ENCODE peak calls at places on chromosomes 2 and 18, in six cellular contexts. One of them, this sample, is unnamed.
A peak's percentile ranks its signal among the peaks of the same experiment; 100 is the strongest.

GRCh38 chr2:174485763-174486613 is 841 bp downstream of the GPR155 start:
- DNase-seq in activated CD8-positive, alpha-beta memory T cell treated with anti-CD3 and anti-CD28 coated beads for 48 hours: no peak
- DNase-seq in dorsolateral prefrontal cortex: peak; percentile 27
- DNase-seq in effector memory CD4-positive, alpha-beta T cell: peak; percentile 13
- DNase-seq in left lobe of liver: no peak
- DNase-seq in DMS153: no peak
- DNase-seq in this sample: peak; percentile 14

GRCh38 chr2:151091583-151091982 is 170.1 kb downstream of the RBM43 start:
- DNase-seq in activated CD8-positive, alpha-beta memory T cell treated with anti-CD3 and anti-CD28 coated beads for 48 hours: no peak
- DNase-seq in dorsolateral prefrontal cortex: peak; percentile 12
- DNase-seq in effector memory CD4-positive, alpha-beta T cell: no peak
- DNase-seq in left lobe of liver: no peak
- DNase-seq in DMS153: no peak
- DNase-seq in this sample: no peak

GRCh38 chr18:71105078-71105819 is 816.4 kb downstream of the SOCS6 start:
- DNase-seq in activated CD8-positive, alpha-beta memory T cell treated with anti-CD3 and anti-CD28 coated beads for 48 hours: no peak
- DNase-seq in dorsolateral prefrontal cortex: no peak
- DNase-seq in effector memory CD4-positive, alpha-beta T cell: no peak
- DNase-seq in left lobe of liver: no peak
- DNase-seq in DMS153: no peak
- DNase-seq in this sample: no peak

GRCh38 chr2:172168917-172169346 is 66.2 kb upstream of the DLX2 start:
- DNase-seq in activated CD8-positive, alpha-beta memory T cell treated with anti-CD3 and anti-CD28 coated beads for 48 hours: no peak
- DNase-seq in dorsolateral prefrontal cortex: no peak
- DNase-seq in effector memory CD4-positive, alpha-beta T cell: no peak
- DNase-seq in left lobe of liver: no peak
- DNase-seq in DMS153: no peak
- DNase-seq in this sample: peak; percentile 22

GRCh38 chr2:120749506-120750431 is 14.1 kb downstream of the GLI2 start:
- DNase-seq in activated CD8-positive, alpha-beta memory T cell treated with anti-CD3 and anti-CD28 coated beads for 48 hours: no peak
- DNase-seq in dorsolateral prefrontal cortex: no peak
- DNase-seq in effector memory CD4-positive, alpha-beta T cell: no peak
- DNase-seq in left lobe of liver: no peak
- DNase-seq in DMS153: no peak
- DNase-seq in this sample: no peak

GRCh38 chr2:219406861-219407230 is 11.3 kb upstream of the DES start:
- DNase-seq in activated CD8-positive, alpha-beta memory T cell treated with anti-CD3 and anti-CD28 coated beads for 48 hours: no peak
- DNase-seq in dorsolateral prefrontal cortex: no peak
- DNase-seq in effector memory CD4-positive, alpha-beta T cell: no peak
- DNase-seq in left lobe of liver: no peak
- DNase-seq in DMS153: no peak
- DNase-seq in this sample: peak; percentile 19

GRCh38 chr2:1907849-1908533 is 163.7 kb upstream of the PXDN start:
- DNase-seq in activated CD8-positive, alpha-beta memory T cell treated with anti-CD3 and anti-CD28 coated beads for 48 hours: no peak
- DNase-seq in dorsolateral prefrontal cortex: no peak
- DNase-seq in effector memory CD4-positive, alpha-beta T cell: no peak
- DNase-seq in left lobe of liver: no peak
- DNase-seq in DMS153: no peak
- DNase-seq in this sample: no peak

GRCh38 chr2:61689526-61689925 is 151.4 kb upstream of the XPO1 start:
- DNase-seq in activated CD8-positive, alpha-beta memory T cell treated with anti-CD3 and anti-CD28 coated beads for 48 hours: no peak
- DNase-seq in dorsolateral prefrontal cortex: no peak
- DNase-seq in effector memory CD4-positive, alpha-beta T cell: no peak
- DNase-seq in left lobe of liver: no peak
- DNase-seq in DMS153: no peak
- DNase-seq in this sample: no peak

GRCh38 chr2:240884221-240884620 is 11.7 kb downstream of the MAB21L4 start:
- DNase-seq in activated CD8-positive, alpha-beta memory T cell treated with anti-CD3 and anti-CD28 coated beads for 48 hours: no peak
- DNase-seq in dorsolateral prefrontal cortex: no peak
- DNase-seq in effector memory CD4-positive, alpha-beta T cell: no peak
- DNase-seq in left lobe of liver: peak; percentile 51
- DNase-seq in DMS153: no peak
- DNase-seq in this sample: no peak

GRCh38 chr2:25103287-25103871 is 61.5 kb downstream of the EFR3B start:
- DNase-seq in activated CD8-positive, alpha-beta memory T cell treated with anti-CD3 and anti-CD28 coated beads for 48 hours: no peak
- DNase-seq in dorsolateral prefrontal cortex: no peak
- DNase-seq in effector memory CD4-positive, alpha-beta T cell: no peak
- DNase-seq in left lobe of liver: no peak
- DNase-seq in DMS153: no peak
- DNase-seq in this sample: peak; percentile 85

GRCh38 chr18:55982992-55983391 is 395.0 kb upstream of the TCF4 start:
- DNase-seq in activated CD8-positive, alpha-beta memory T cell treated with anti-CD3 and anti-CD28 coated beads for 48 hours: no peak
- DNase-seq in dorsolateral prefrontal cortex: no peak
- DNase-seq in effector memory CD4-positive, alpha-beta T cell: no peak
- DNase-seq in left lobe of liver: no peak
- DNase-seq in DMS153: no peak
- DNase-seq in this sample: peak; percentile 5

GRCh38 chr18:56927795-56928194 is 219.1 kb upstream of the BOD1L2 start:
- DNase-seq in activated CD8-positive, alpha-beta memory T cell treated with anti-CD3 and anti-CD28 coated beads for 48 hours: no peak
- DNase-seq in dorsolateral prefrontal cortex: no peak
- DNase-seq in effector memory CD4-positive, alpha-beta T cell: no peak
- DNase-seq in left lobe of liver: no peak
- DNase-seq in DMS153: no peak
- DNase-seq in this sample: no peak

GRCh38 chr2:23385351-23385747 is 370 bp downstream of the KLHL29 start:
- DNase-seq in activated CD8-positive, alpha-beta memory T cell treated with anti-CD3 and anti-CD28 coated beads for 48 hours: no peak
- DNase-seq in dorsolateral prefrontal cortex: peak; percentile 24
- DNase-seq in effector memory CD4-positive, alpha-beta T cell: no peak
- DNase-seq in left lobe of liver: no peak
- DNase-seq in DMS153: no peak
- DNase-seq in this sample: peak; percentile 55

GRCh38 chr2:18243831-18244230 is 316.6 kb downstream of the RDH14 start:
- DNase-seq in activated CD8-positive, alpha-beta memory T cell treated with anti-CD3 and anti-CD28 coated beads for 48 hours: no peak
- DNase-seq in dorsolateral prefrontal cortex: no peak
- DNase-seq in effector memory CD4-positive, alpha-beta T cell: no peak
- DNase-seq in left lobe of liver: no peak
- DNase-seq in DMS153: no peak
- DNase-seq in this sample: no peak

GRCh38 chr2:104793971-104794370 is 59.9 kb upstream of the POU3F3 start:
- DNase-seq in activated CD8-positive, alpha-beta memory T cell treated with anti-CD3 and anti-CD28 coated beads for 48 hours: no peak
- DNase-seq in dorsolateral prefrontal cortex: no peak
- DNase-seq in effector memory CD4-positive, alpha-beta T cell: no peak
- DNase-seq in left lobe of liver: no peak
- DNase-seq in DMS153: no peak
- DNase-seq in this sample: no peak

GRCh38 chr2:142175917-142176316 is 45.1 kb upstream of the LRP1B start:
- DNase-seq in activated CD8-positive, alpha-beta memory T cell treated with anti-CD3 and anti-CD28 coated beads for 48 hours: no peak
- DNase-seq in dorsolateral prefrontal cortex: no peak
- DNase-seq in effector memory CD4-positive, alpha-beta T cell: no peak
- DNase-seq in left lobe of liver: no peak
- DNase-seq in DMS153: no peak
- DNase-seq in this sample: peak; percentile 3

GRCh38 chr2:23601301-23601965 is 216.5 kb downstream of the KLHL29 start:
- DNase-seq in activated CD8-positive, alpha-beta memory T cell treated with anti-CD3 and anti-CD28 coated beads for 48 hours: no peak
- DNase-seq in dorsolateral prefrontal cortex: no peak
- DNase-seq in effector memory CD4-positive, alpha-beta T cell: no peak
- DNase-seq in left lobe of liver: no peak
- DNase-seq in DMS153: no peak
- DNase-seq in this sample: no peak

GRCh38 chr2:135047295-135047694 is at the start of gene MAP3K19:
- DNase-seq in activated CD8-positive, alpha-beta memory T cell treated with anti-CD3 and anti-CD28 coated beads for 48 hours: no peak
- DNase-seq in dorsolateral prefrontal cortex: no peak
- DNase-seq in effector memory CD4-positive, alpha-beta T cell: no peak
- DNase-seq in left lobe of liver: no peak
- DNase-seq in DMS153: peak; percentile 3
- DNase-seq in this sample: peak; percentile 10

GRCh38 chr2:38499921-38500634 is 102.7 kb downstream of the HNRNPLL start:
- DNase-seq in activated CD8-positive, alpha-beta memory T cell treated with anti-CD3 and anti-CD28 coated beads for 48 hours: no peak
- DNase-seq in dorsolateral prefrontal cortex: no peak
- DNase-seq in effector memory CD4-positive, alpha-beta T cell: no peak
- DNase-seq in left lobe of liver: no peak
- DNase-seq in DMS153: no peak
- DNase-seq in this sample: no peak

GRCh38 chr2:237132799-237133198 is 47.1 kb downstream of the COPS8 start:
- DNase-seq in activated CD8-positive, alpha-beta memory T cell treated with anti-CD3 and anti-CD28 coated beads for 48 hours: no peak
- DNase-seq in dorsolateral prefrontal cortex: no peak
- DNase-seq in effector memory CD4-positive, alpha-beta T cell: no peak
- DNase-seq in left lobe of liver: no peak
- DNase-seq in DMS153: no peak
- DNase-seq in this sample: peak; percentile 55

GRCh38 chr2:189835855-189836558 is 51.8 kb downstream of the PMS1 start:
- DNase-seq in activated CD8-positive, alpha-beta memory T cell treated with anti-CD3 and anti-CD28 coated beads for 48 hours: no peak
- DNase-seq in dorsolateral prefrontal cortex: no peak
- DNase-seq in effector memory CD4-positive, alpha-beta T cell: no peak
- DNase-seq in left lobe of liver: no peak
- DNase-seq in DMS153: no peak
- DNase-seq in this sample: no peak

GRCh38 chr2:142189506-142189905 is 58.7 kb upstream of the LRP1B start:
- DNase-seq in activated CD8-positive, alpha-beta memory T cell treated with anti-CD3 and anti-CD28 coated beads for 48 hours: no peak
- DNase-seq in dorsolateral prefrontal cortex: no peak
- DNase-seq in effector memory CD4-positive, alpha-beta T cell: no peak
- DNase-seq in left lobe of liver: no peak
- DNase-seq in DMS153: no peak
- DNase-seq in this sample: peak; percentile 1

GRCh38 chr18:74152906-74153305 is 4.6 kb downstream of the TIMM21 start:
- DNase-seq in activated CD8-positive, alpha-beta memory T cell treated with anti-CD3 and anti-CD28 coated beads for 48 hours: no peak
- DNase-seq in dorsolateral prefrontal cortex: no peak
- DNase-seq in effector memory CD4-positive, alpha-beta T cell: no peak
- DNase-seq in left lobe of liver: no peak
- DNase-seq in DMS153: no peak
- DNase-seq in this sample: no peak

GRCh38 chr2:141075753-141076152 is 1055.1 kb downstream of the LRP1B start:
- DNase-seq in activated CD8-positive, alpha-beta memory T cell treated with anti-CD3 and anti-CD28 coated beads for 48 hours: no peak
- DNase-seq in dorsolateral prefrontal cortex: no peak
- DNase-seq in effector memory CD4-positive, alpha-beta T cell: no peak
- DNase-seq in left lobe of liver: no peak
- DNase-seq in DMS153: no peak
- DNase-seq in this sample: peak; percentile 2

GRCh38 chr2:222055328-222055727 is 243.5 kb downstream of the PAX3 start:
- DNase-seq in activated CD8-positive, alpha-beta memory T cell treated with anti-CD3 and anti-CD28 coated beads for 48 hours: no peak
- DNase-seq in dorsolateral prefrontal cortex: no peak
- DNase-seq in effector memory CD4-positive, alpha-beta T cell: no peak
- DNase-seq in left lobe of liver: no peak
- DNase-seq in DMS153: no peak
- DNase-seq in this sample: no peak

GRCh38 chr2:122543815-122544214 is 788.4 kb downstream of the TSN start:
- DNase-seq in activated CD8-positive, alpha-beta memory T cell treated with anti-CD3 and anti-CD28 coated beads for 48 hours: no peak
- DNase-seq in dorsolateral prefrontal cortex: no peak
- DNase-seq in effector memory CD4-positive, alpha-beta T cell: no peak
- DNase-seq in left lobe of liver: no peak
- DNase-seq in DMS153: no peak
- DNase-seq in this sample: peak; percentile 32

GRCh38 chr18:50469380-50469781 is 90.5 kb upstream of the MAPK4 start:
- DNase-seq in activated CD8-positive, alpha-beta memory T cell treated with anti-CD3 and anti-CD28 coated beads for 48 hours: no peak
- DNase-seq in dorsolateral prefrontal cortex: peak; percentile 35
- DNase-seq in effector memory CD4-positive, alpha-beta T cell: no peak
- DNase-seq in left lobe of liver: peak; percentile 64
- DNase-seq in DMS153: no peak
- DNase-seq in this sample: no peak

GRCh38 chr2:232024457-232024856 is 62.9 kb downstream of the DIS3L2 start:
- DNase-seq in activated CD8-positive, alpha-beta memory T cell treated with anti-CD3 and anti-CD28 coated beads for 48 hours: no peak
- DNase-seq in dorsolateral prefrontal cortex: no peak
- DNase-seq in effector memory CD4-positive, alpha-beta T cell: no peak
- DNase-seq in left lobe of liver: no peak
- DNase-seq in DMS153: no peak
- DNase-seq in this sample: no peak

GRCh38 chr2:231710751-231711676 is 2.7 kb downstream of the PTMA start:
- DNase-seq in activated CD8-positive, alpha-beta memory T cell treated with anti-CD3 and anti-CD28 coated beads for 48 hours: no peak
- DNase-seq in dorsolateral prefrontal cortex: peak; percentile 16
- DNase-seq in effector memory CD4-positive, alpha-beta T cell: no peak
- DNase-seq in left lobe of liver: no peak
- DNase-seq in DMS153: no peak
- DNase-seq in this sample: no peak

GRCh38 chr2:28643911-28644334 is 107.7 kb upstream of the PPP1CB start:
- DNase-seq in activated CD8-positive, alpha-beta memory T cell treated with anti-CD3 and anti-CD28 coated beads for 48 hours: no peak
- DNase-seq in dorsolateral prefrontal cortex: no peak
- DNase-seq in effector memory CD4-positive, alpha-beta T cell: no peak
- DNase-seq in left lobe of liver: no peak
- DNase-seq in DMS153: no peak
- DNase-seq in this sample: peak; percentile 94

GRCh38 chr18:45876131-45876530 is 50.7 kb downstream of the SIGLEC15 start:
- DNase-seq in activated CD8-positive, alpha-beta memory T cell treated with anti-CD3 and anti-CD28 coated beads for 48 hours: no peak
- DNase-seq in dorsolateral prefrontal cortex: no peak
- DNase-seq in effector memory CD4-positive, alpha-beta T cell: no peak
- DNase-seq in left lobe of liver: no peak
- DNase-seq in DMS153: no peak
- DNase-seq in this sample: no peak

GRCh38 chr2:69026026-69026425 is 13.0 kb downstream of the ANTXR1 start:
- DNase-seq in activated CD8-positive, alpha-beta memory T cell treated with anti-CD3 and anti-CD28 coated beads for 48 hours: no peak
- DNase-seq in dorsolateral prefrontal cortex: no peak
- DNase-seq in effector memory CD4-positive, alpha-beta T cell: no peak
- DNase-seq in left lobe of liver: no peak
- DNase-seq in DMS153: no peak
- DNase-seq in this sample: peak; percentile 71

GRCh38 chr2:227374158-227374557 is 4.9 kb downstream of the TM4SF20 start:
- DNase-seq in activated CD8-positive, alpha-beta memory T cell treated with anti-CD3 and anti-CD28 coated beads for 48 hours: no peak
- DNase-seq in dorsolateral prefrontal cortex: no peak
- DNase-seq in effector memory CD4-positive, alpha-beta T cell: no peak
- DNase-seq in left lobe of liver: no peak
- DNase-seq in DMS153: no peak
- DNase-seq in this sample: peak; percentile 50

GRCh38 chr2:43074052-43074451 is 152.4 kb downstream of the ZFP36L2 start:
- DNase-seq in activated CD8-positive, alpha-beta memory T cell treated with anti-CD3 and anti-CD28 coated beads for 48 hours: no peak
- DNase-seq in dorsolateral prefrontal cortex: no peak
- DNase-seq in effector memory CD4-positive, alpha-beta T cell: no peak
- DNase-seq in left lobe of liver: no peak
- DNase-seq in DMS153: no peak
- DNase-seq in this sample: peak; percentile 24

GRCh38 chr2:15797231-15797945 is 143.0 kb upstream of the MYCN start:
- DNase-seq in activated CD8-positive, alpha-beta memory T cell treated with anti-CD3 and anti-CD28 coated beads for 48 hours: no peak
- DNase-seq in dorsolateral prefrontal cortex: no peak
- DNase-seq in effector memory CD4-positive, alpha-beta T cell: no peak
- DNase-seq in left lobe of liver: no peak
- DNase-seq in DMS153: no peak
- DNase-seq in this sample: no peak

GRCh38 chr2:47264183-47264582 is 109.1 kb upstream of the STPG4 start:
- DNase-seq in activated CD8-positive, alpha-beta memory T cell treated with anti-CD3 and anti-CD28 coated beads for 48 hours: no peak
- DNase-seq in dorsolateral prefrontal cortex: peak; percentile 39
- DNase-seq in effector memory CD4-positive, alpha-beta T cell: no peak
- DNase-seq in left lobe of liver: no peak
- DNase-seq in DMS153: no peak
- DNase-seq in this sample: no peak